ENCODE peak calls at places on chromosomes 3 and 15, in six cellular contexts. D is iPS-NIHi11; O is psoas muscle; K is lower leg skin; Q is activated naive CD8-positive, alpha-beta T cell treated with anti-CD3 and anti-CD28 coated beads, Interleukin-2, amount 50 U/mL, for 24 hours; W is EL. T is an unnamed sample.

GRCh38 chr3:21752749-21753347 is 1.8 kb upstream of the ZNF385D start:
- DNase-seq in D (peak; percentile 49), O (no peak), K (no peak), Q (no peak), W (peak; percentile 60), T (no peak)

GRCh38 chr3:67357610-67358458 is 296.6 kb downstream of the SUCLG2 start:
- DNase-seq in D (peak; percentile 83), O (no peak), K (no peak), Q (no peak), W (peak; percentile 38), T (no peak)

GRCh38 chr3:10855083-10855870 is 39.2 kb downstream of the SLC6A11 start:
- DNase-seq in D (no peak), O (no peak), K (no peak), Q (no peak), W (no peak), T (no peak)

GRCh38 chr15:75583689-75584088 is 4.6 kb upstream of the PTPN9 start:
- DNase-seq in D (no peak), O (no peak), K (peak; percentile 36), Q (no peak), W (no peak), T (no peak)

GRCh38 chr15:70703066-70703465 is 60.3 kb downstream of the UACA start:
- DNase-seq in D (no peak), O (no peak), K (no peak), Q (no peak), W (no peak), T (no peak)

GRCh38 chr3:179806177-179806576 is 153.3 kb downstream of the USP13 start:
- DNase-seq in D (no peak), O (no peak), K (no peak), Q (no peak), W (peak; percentile 31), T (no peak)

GRCh38 chr3:108477511-108478147 is 32.8 kb downstream of the MYH15 start:
- DNase-seq in D (peak; percentile 60), O (no peak), K (no peak), Q (peak; percentile 59), W (peak; percentile 67), T (peak; percentile 58)

GRCh38 chr3:152858170-152858800 is 23.4 kb downstream of the P2RY1 start:
- DNase-seq in D (no peak), O (no peak), K (no peak), Q (no peak), W (no peak), T (no peak)

GRCh38 chr3:69020424-69020823 is 6.9 kb upstream of the EOGT start:
- DNase-seq in D (no peak), O (no peak), K (no peak), Q (no peak), W (no peak), T (no peak)

GRCh38 chr15:69648215-69648614 is 195.6 kb downstream of the RPLP1 start:
- DNase-seq in D (peak; percentile 36), O (no peak), K (peak; percentile 65), Q (no peak), W (no peak), T (no peak)

T was measured in putamen.